ENCODE peak calls at places on chromosomes 5 and 9, in five cellular contexts. One of them, this sample, is unnamed.

GRCh38 chr5:10988637-10989036 is 227.6 kb upstream of the DAP start:
- ATAC-seq in activated naive CD8-positive, alpha-beta T cell treated with anti-CD3 and anti-CD28 coated beads, Interleukin-2, amount 50 U/mL, for 24 hours: no peak
- ATAC-seq in activated naive CD4-positive, alpha-beta T cell treated with anti-CD3 and anti-CD28 coated beads, Interleukin-2, amount 50 U/mL, for 72 hours: no peak
- ATAC-seq in psoas muscle: no peak
- ATAC-seq in activated CD8-positive, alpha-beta T cell treated with anti-CD3 and anti-CD28 coated beads for 36 hours: peak; percentile 18
- ATAC-seq in this sample: no peak

GRCh38 chr5:13917061-13917460 is 27.4 kb downstream of the DNAH5 start:
- ATAC-seq in activated naive CD8-positive, alpha-beta T cell treated with anti-CD3 and anti-CD28 coated beads, Interleukin-2, amount 50 U/mL, for 24 hours: no peak
- ATAC-seq in activated naive CD4-positive, alpha-beta T cell treated with anti-CD3 and anti-CD28 coated beads, Interleukin-2, amount 50 U/mL, for 72 hours: no peak
- ATAC-seq in activated CD8-positive, alpha-beta T cell treated with anti-CD3 and anti-CD28 coated beads for 36 hours: no peak
- ATAC-seq in psoas muscle: no peak
- ATAC-seq in this sample: no peak

GRCh38 chr9:128568470-128569083 is 16.2 kb downstream of the SPTAN1 start:
- ATAC-seq in psoas muscle: no peak
- ATAC-seq in activated naive CD8-positive, alpha-beta T cell treated with anti-CD3 and anti-CD28 coated beads, Interleukin-2, amount 50 U/mL, for 24 hours: no peak
- ATAC-seq in activated CD8-positive, alpha-beta T cell treated with anti-CD3 and anti-CD28 coated beads for 36 hours: no peak
- ATAC-seq in activated naive CD4-positive, alpha-beta T cell treated with anti-CD3 and anti-CD28 coated beads, Interleukin-2, amount 50 U/mL, for 72 hours: no peak
- ATAC-seq in this sample: no peak

GRCh38 chr9:96241391-96241809 is 60.6 kb downstream of the HSD17B3 start:
- ATAC-seq in activated CD8-positive, alpha-beta T cell treated with anti-CD3 and anti-CD28 coated beads for 36 hours: peak; percentile 72
- ATAC-seq in psoas muscle: no peak
- ATAC-seq in activated naive CD8-positive, alpha-beta T cell treated with anti-CD3 and anti-CD28 coated beads, Interleukin-2, amount 50 U/mL, for 24 hours: peak; percentile 83
- ATAC-seq in activated naive CD4-positive, alpha-beta T cell treated with anti-CD3 and anti-CD28 coated beads, Interleukin-2, amount 50 U/mL, for 72 hours: peak; percentile 95
- ATAC-seq in this sample: no peak

GRCh38 chr9:112112941-112113399 is 62.1 kb downstream of the SUSD1 start:
- ATAC-seq in psoas muscle: no peak
- ATAC-seq in activated CD8-positive, alpha-beta T cell treated with anti-CD3 and anti-CD28 coated beads for 36 hours: no peak
- ATAC-seq in activated naive CD8-positive, alpha-beta T cell treated with anti-CD3 and anti-CD28 coated beads, Interleukin-2, amount 50 U/mL, for 24 hours: no peak
- ATAC-seq in activated naive CD4-positive, alpha-beta T cell treated with anti-CD3 and anti-CD28 coated beads, Interleukin-2, amount 50 U/mL, for 72 hours: no peak
- ATAC-seq in this sample: no peak

GRCh38 chr5:137833463-137833862 is 34.2 kb upstream of the MYOT start:
- ATAC-seq in activated naive CD4-positive, alpha-beta T cell treated with anti-CD3 and anti-CD28 coated beads, Interleukin-2, amount 50 U/mL, for 72 hours: no peak
- ATAC-seq in activated CD8-positive, alpha-beta T cell treated with anti-CD3 and anti-CD28 coated beads for 36 hours: no peak
- ATAC-seq in psoas muscle: peak; percentile 71
- ATAC-seq in activated naive CD8-positive, alpha-beta T cell treated with anti-CD3 and anti-CD28 coated beads, Interleukin-2, amount 50 U/mL, for 24 hours: no peak
- ATAC-seq in this sample: no peak

GRCh38 chr5:55667938-55668337 is 44.2 kb downstream of the SLC38A9 start:
- ATAC-seq in psoas muscle: no peak
- ATAC-seq in activated naive CD8-positive, alpha-beta T cell treated with anti-CD3 and anti-CD28 coated beads, Interleukin-2, amount 50 U/mL, for 24 hours: no peak
- ATAC-seq in activated naive CD4-positive, alpha-beta T cell treated with anti-CD3 and anti-CD28 coated beads, Interleukin-2, amount 50 U/mL, for 72 hours: no peak
- ATAC-seq in activated CD8-positive, alpha-beta T cell treated with anti-CD3 and anti-CD28 coated beads for 36 hours: no peak
- ATAC-seq in this sample: no peak

GRCh38 chr9:134320195-134320885 is 5.9 kb upstream of the RXRA start:
- ATAC-seq in activated CD8-positive, alpha-beta T cell treated with anti-CD3 and anti-CD28 coated beads for 36 hours: no peak
- ATAC-seq in psoas muscle: no peak
- ATAC-seq in activated naive CD4-positive, alpha-beta T cell treated with anti-CD3 and anti-CD28 coated beads, Interleukin-2, amount 50 U/mL, for 72 hours: no peak
- ATAC-seq in activated naive CD8-positive, alpha-beta T cell treated with anti-CD3 and anti-CD28 coated beads, Interleukin-2, amount 50 U/mL, for 24 hours: no peak
- ATAC-seq in this sample: no peak

GRCh38 chr9:133791069-133791468 is 52.9 kb upstream of the SARDH start:
- ATAC-seq in activated naive CD4-positive, alpha-beta T cell treated with anti-CD3 and anti-CD28 coated beads, Interleukin-2, amount 50 U/mL, for 72 hours: no peak
- ATAC-seq in psoas muscle: no peak
- ATAC-seq in activated CD8-positive, alpha-beta T cell treated with anti-CD3 and anti-CD28 coated beads for 36 hours: no peak
- ATAC-seq in activated naive CD8-positive, alpha-beta T cell treated with anti-CD3 and anti-CD28 coated beads, Interleukin-2, amount 50 U/mL, for 24 hours: no peak
- ATAC-seq in this sample: no peak

GRCh38 chr5:153476767-153477166 is 13.7 kb upstream of the GRIA1 start:
- ATAC-seq in activated CD8-positive, alpha-beta T cell treated with anti-CD3 and anti-CD28 coated beads for 36 hours: no peak
- ATAC-seq in psoas muscle: no peak
- ATAC-seq in activated naive CD4-positive, alpha-beta T cell treated with anti-CD3 and anti-CD28 coated beads, Interleukin-2, amount 50 U/mL, for 72 hours: no peak
- ATAC-seq in activated naive CD8-positive, alpha-beta T cell treated with anti-CD3 and anti-CD28 coated beads, Interleukin-2, amount 50 U/mL, for 24 hours: no peak
- ATAC-seq in this sample: no peak

GRCh38 chr9:126745574-126746411 is 59.0 kb upstream of the ZBTB43 start:
- ATAC-seq in activated CD8-positive, alpha-beta T cell treated with anti-CD3 and anti-CD28 coated beads for 36 hours: peak; percentile 78
- ATAC-seq in activated naive CD8-positive, alpha-beta T cell treated with anti-CD3 and anti-CD28 coated beads, Interleukin-2, amount 50 U/mL, for 24 hours: peak; percentile 54
- ATAC-seq in activated naive CD4-positive, alpha-beta T cell treated with anti-CD3 and anti-CD28 coated beads, Interleukin-2, amount 50 U/mL, for 72 hours: peak; percentile 82
- ATAC-seq in psoas muscle: no peak
- ATAC-seq in this sample: peak; percentile 56

GRCh38 chr5:16464664-16465543 is 696 bp downstream of the ZNF622 start:
- ATAC-seq in activated CD8-positive, alpha-beta T cell treated with anti-CD3 and anti-CD28 coated beads for 36 hours: no peak
- ATAC-seq in activated naive CD8-positive, alpha-beta T cell treated with anti-CD3 and anti-CD28 coated beads, Interleukin-2, amount 50 U/mL, for 24 hours: no peak
- ATAC-seq in psoas muscle: no peak
- ATAC-seq in activated naive CD4-positive, alpha-beta T cell treated with anti-CD3 and anti-CD28 coated beads, Interleukin-2, amount 50 U/mL, for 72 hours: no peak
- ATAC-seq in this sample: peak; percentile 5

GRCh38 chr9:131279196-131279926 is 3.1 kb upstream of the FAM78A start:
- ATAC-seq in psoas muscle: no peak
- ATAC-seq in activated naive CD4-positive, alpha-beta T cell treated with anti-CD3 and anti-CD28 coated beads, Interleukin-2, amount 50 U/mL, for 72 hours: no peak
- ATAC-seq in activated naive CD8-positive, alpha-beta T cell treated with anti-CD3 and anti-CD28 coated beads, Interleukin-2, amount 50 U/mL, for 24 hours: no peak
- ATAC-seq in activated CD8-positive, alpha-beta T cell treated with anti-CD3 and anti-CD28 coated beads for 36 hours: no peak
- ATAC-seq in this sample: no peak

GRCh38 chr5:172820046-172820767 is 13.8 kb upstream of the ERGIC1 start:
- ATAC-seq in psoas muscle: peak; percentile 43
- ATAC-seq in activated naive CD4-positive, alpha-beta T cell treated with anti-CD3 and anti-CD28 coated beads, Interleukin-2, amount 50 U/mL, for 72 hours: no peak
- ATAC-seq in activated naive CD8-positive, alpha-beta T cell treated with anti-CD3 and anti-CD28 coated beads, Interleukin-2, amount 50 U/mL, for 24 hours: peak; percentile 55
- ATAC-seq in activated CD8-positive, alpha-beta T cell treated with anti-CD3 and anti-CD28 coated beads for 36 hours: peak; percentile 49
- ATAC-seq in this sample: peak; percentile 45

GRCh38 chr5:1555011-1555807 is 31.4 kb upstream of the LPCAT1 start:
- ATAC-seq in psoas muscle: peak; percentile 49
- ATAC-seq in activated naive CD4-positive, alpha-beta T cell treated with anti-CD3 and anti-CD28 coated beads, Interleukin-2, amount 50 U/mL, for 72 hours: no peak
- ATAC-seq in activated naive CD8-positive, alpha-beta T cell treated with anti-CD3 and anti-CD28 coated beads, Interleukin-2, amount 50 U/mL, for 24 hours: no peak
- ATAC-seq in activated CD8-positive, alpha-beta T cell treated with anti-CD3 and anti-CD28 coated beads for 36 hours: no peak
- ATAC-seq in this sample: no peak

GRCh38 chr5:148858106-148858505 is 31.7 kb downstream of the ADRB2 start:
- ATAC-seq in activated naive CD4-positive, alpha-beta T cell treated with anti-CD3 and anti-CD28 coated beads, Interleukin-2, amount 50 U/mL, for 72 hours: no peak
- ATAC-seq in activated naive CD8-positive, alpha-beta T cell treated with anti-CD3 and anti-CD28 coated beads, Interleukin-2, amount 50 U/mL, for 24 hours: no peak
- ATAC-seq in activated CD8-positive, alpha-beta T cell treated with anti-CD3 and anti-CD28 coated beads for 36 hours: no peak
- ATAC-seq in psoas muscle: peak; percentile 81
- ATAC-seq in this sample: no peak

GRCh38 chr5:34687269-34688011 is 31.3 kb downstream of the RAI14 start:
- ATAC-seq in activated naive CD4-positive, alpha-beta T cell treated with anti-CD3 and anti-CD28 coated beads, Interleukin-2, amount 50 U/mL, for 72 hours: no peak
- ATAC-seq in psoas muscle: no peak
- ATAC-seq in activated CD8-positive, alpha-beta T cell treated with anti-CD3 and anti-CD28 coated beads for 36 hours: no peak
- ATAC-seq in activated naive CD8-positive, alpha-beta T cell treated with anti-CD3 and anti-CD28 coated beads, Interleukin-2, amount 50 U/mL, for 24 hours: no peak
- ATAC-seq in this sample: no peak

GRCh38 chr5:93715776-93716175 is 25.6 kb downstream of the POU5F2 start:
- ATAC-seq in psoas muscle: no peak
- ATAC-seq in activated CD8-positive, alpha-beta T cell treated with anti-CD3 and anti-CD28 coated beads for 36 hours: no peak
- ATAC-seq in activated naive CD8-positive, alpha-beta T cell treated with anti-CD3 and anti-CD28 coated beads, Interleukin-2, amount 50 U/mL, for 24 hours: no peak
- ATAC-seq in activated naive CD4-positive, alpha-beta T cell treated with anti-CD3 and anti-CD28 coated beads, Interleukin-2, amount 50 U/mL, for 72 hours: no peak
- ATAC-seq in this sample: no peak

GRCh38 chr9:972512-973294 is 3.8 kb upstream of the DMRT3 start:
- ATAC-seq in activated naive CD4-positive, alpha-beta T cell treated with anti-CD3 and anti-CD28 coated beads, Interleukin-2, amount 50 U/mL, for 72 hours: peak; percentile 10
- ATAC-seq in activated CD8-positive, alpha-beta T cell treated with anti-CD3 and anti-CD28 coated beads for 36 hours: peak; percentile 11
- ATAC-seq in activated naive CD8-positive, alpha-beta T cell treated with anti-CD3 and anti-CD28 coated beads, Interleukin-2, amount 50 U/mL, for 24 hours: peak; percentile 26
- ATAC-seq in psoas muscle: no peak
- ATAC-seq in this sample: no peak

GRCh38 chr5:154385236-154385512 is 60.6 kb upstream of the SAP30L start:
- ATAC-seq in activated CD8-positive, alpha-beta T cell treated with anti-CD3 and anti-CD28 coated beads for 36 hours: no peak
- ATAC-seq in activated naive CD8-positive, alpha-beta T cell treated with anti-CD3 and anti-CD28 coated beads, Interleukin-2, amount 50 U/mL, for 24 hours: no peak
- ATAC-seq in psoas muscle: no peak
- ATAC-seq in activated naive CD4-positive, alpha-beta T cell treated with anti-CD3 and anti-CD28 coated beads, Interleukin-2, amount 50 U/mL, for 72 hours: no peak
- ATAC-seq in this sample: peak; percentile 60

GRCh38 chr9:104836235-104836634 is 72.3 kb downstream of the NIPSNAP3B start:
- ATAC-seq in psoas muscle: no peak
- ATAC-seq in activated naive CD8-positive, alpha-beta T cell treated with anti-CD3 and anti-CD28 coated beads, Interleukin-2, amount 50 U/mL, for 24 hours: no peak
- ATAC-seq in activated naive CD4-positive, alpha-beta T cell treated with anti-CD3 and anti-CD28 coated beads, Interleukin-2, amount 50 U/mL, for 72 hours: peak; percentile 80
- ATAC-seq in activated CD8-positive, alpha-beta T cell treated with anti-CD3 and anti-CD28 coated beads for 36 hours: peak; percentile 17
- ATAC-seq in this sample: no peak

GRCh38 chr5:127515693-127516440 is 1.6 kb upstream of the PRRC1 start:
- ATAC-seq in activated CD8-positive, alpha-beta T cell treated with anti-CD3 and anti-CD28 coated beads for 36 hours: no peak
- ATAC-seq in activated naive CD4-positive, alpha-beta T cell treated with anti-CD3 and anti-CD28 coated beads, Interleukin-2, amount 50 U/mL, for 72 hours: no peak
- ATAC-seq in activated naive CD8-positive, alpha-beta T cell treated with anti-CD3 and anti-CD28 coated beads, Interleukin-2, amount 50 U/mL, for 24 hours: no peak
- ATAC-seq in psoas muscle: no peak
- ATAC-seq in this sample: no peak

GRCh38 chr9:5041390-5042115 is 56.5 kb downstream of the JAK2 start:
- ATAC-seq in activated naive CD8-positive, alpha-beta T cell treated with anti-CD3 and anti-CD28 coated beads, Interleukin-2, amount 50 U/mL, for 24 hours: no peak
- ATAC-seq in activated CD8-positive, alpha-beta T cell treated with anti-CD3 and anti-CD28 coated beads for 36 hours: no peak
- ATAC-seq in activated naive CD4-positive, alpha-beta T cell treated with anti-CD3 and anti-CD28 coated beads, Interleukin-2, amount 50 U/mL, for 72 hours: peak; percentile 13
- ATAC-seq in psoas muscle: no peak
- ATAC-seq in this sample: no peak

GRCh38 chr5:126837907-126838539 is 61.1 kb downstream of the LMNB1 start:
- ATAC-seq in activated CD8-positive, alpha-beta T cell treated with anti-CD3 and anti-CD28 coated beads for 36 hours: no peak
- ATAC-seq in activated naive CD8-positive, alpha-beta T cell treated with anti-CD3 and anti-CD28 coated beads, Interleukin-2, amount 50 U/mL, for 24 hours: no peak
- ATAC-seq in activated naive CD4-positive, alpha-beta T cell treated with anti-CD3 and anti-CD28 coated beads, Interleukin-2, amount 50 U/mL, for 72 hours: no peak
- ATAC-seq in psoas muscle: no peak
- ATAC-seq in this sample: no peak

This sample was measured in stimulated activated memory B cell treated with anti-CD40 and anti-IgM and Interleukin-4, amounts not matched to agents 10 μg/mL and 1 μg/mL and 100 μg/mL, for 72 hours.